ENCODE peak calls at places on chromosomes 4 and X, in nine cellular contexts. C is Right ventricle myocardium inferior; E is activated naive CD4-positive, alpha-beta T cell treated with anti-CD3 and anti-CD28 coated beads, Interleukin-2, amount 50 U/mL, for 72 hours; J is T-helper 17 cell; M is pancreas; Z is lower lobe of right lung; S is right lobe of liver; V is natural killer cell; W is heart right ventricle. I is an unnamed sample.

GRCh38 chr4:47106561-47106960 is 75.2 kb downstream of the GABRB1 start:
- ATAC-seq in C (no peak), E (no peak), J (no peak), M (no peak), Z (no peak), S (no peak), V (no peak), W (no peak), I (no peak)

GRCh38 chr4:1290165-1290977 is 680 bp downstream of the MAEA start:
- ATAC-seq in C (no peak), E (no peak), J (no peak), M (peak; percentile 23), Z (peak; percentile 2), S (no peak), V (no peak), W (no peak), I (no peak)

GRCh38 chr4:117429061-117429460 is 343.7 kb upstream of the TRAM1L1 start:
- ATAC-seq in C (no peak), E (no peak), J (no peak), M (no peak), Z (peak; percentile 38), S (peak; percentile 10), V (no peak), W (no peak), I (no peak)

GRCh38 chrX:32847921-32848320 is 363.4 kb downstream of the DMD start:
- ATAC-seq in C (no peak), E (no peak), J (no peak), M (no peak), Z (no peak), S (no peak), V (no peak), W (no peak), I (no peak)

GRCh38 chr4:176671532-176671931 is 121.2 kb downstream of the VEGFC start:
- ATAC-seq in C (peak; percentile 84), E (no peak), J (no peak), M (no peak), Z (peak; percentile 53), S (no peak), V (no peak), W (peak; percentile 82), I (no peak)

GRCh38 chr4:24912252-24913098 is at the start of gene CCDC149:
- ATAC-seq in C (peak; percentile 87), E (peak; percentile 67), J (no peak), M (peak; percentile 96), Z (peak; percentile 95), S (peak; percentile 98), V (peak; percentile 55), W (peak; percentile 87), I (no peak)

GRCh38 chrX:102650903-102651241 is 411 bp upstream of the GPRASP1 start:
- ATAC-seq in C (peak; percentile 3), E (no peak), J (no peak), M (no peak), Z (peak; percentile 30), S (no peak), V (peak; percentile 36), W (peak; percentile 39), I (peak; percentile 17)

GRCh38 chr4:44532851-44533250 is 84.2 kb upstream of the KCTD8 start:
- ATAC-seq in C (no peak), E (no peak), J (no peak), M (no peak), Z (no peak), S (no peak), V (no peak), W (no peak), I (no peak)

GRCh38 chr4:185912779-185913178 is 100.8 kb upstream of the SORBS2 start:
- ATAC-seq in C (no peak), E (no peak), J (no peak), M (no peak), Z (no peak), S (no peak), V (no peak), W (no peak), I (no peak)

GRCh38 chr4:152735302-152735917 is 44.1 kb downstream of the TIGD4 start:
- ATAC-seq in C (no peak), E (no peak), J (peak; percentile 56), M (peak; percentile 56), Z (no peak), S (peak; percentile 63), V (peak; percentile 45), W (no peak), I (no peak)

GRCh38 chr4:78477276-78477675 is 74.3 kb upstream of the ANXA3 start:
- ATAC-seq in C (no peak), E (no peak), J (no peak), M (no peak), Z (no peak), S (no peak), V (no peak), W (no peak), I (no peak)

GRCh38 chr4:185117300-185117934 is 25.6 kb upstream of the SLC25A4 start:
- ATAC-seq in C (no peak), E (no peak), J (no peak), M (no peak), Z (no peak), S (no peak), V (no peak), W (no peak), I (no peak)

GRCh38 chr4:27001398-27002164 is 140.9 kb downstream of the STIM2 start:
- ATAC-seq in C (no peak), E (no peak), J (peak; percentile 29), M (no peak), Z (no peak), S (no peak), V (no peak), W (no peak), I (no peak)

GRCh38 chrX:74063426-74064155 is 240.4 kb upstream of the ZCCHC13 start:
- ATAC-seq in C (no peak), E (no peak), J (no peak), M (no peak), Z (no peak), S (no peak), V (no peak), W (no peak), I (no peak)

GRCh38 chr4:165631208-165631894 is 241.7 kb upstream of the TLL1 start:
- ATAC-seq in C (peak; percentile 81), E (no peak), J (no peak), M (no peak), Z (peak; percentile 41), S (no peak), V (no peak), W (peak; percentile 46), I (no peak)

GRCh38 chrX:65528705-65529340 is 5.8 kb downstream of the LAS1L start:
- ATAC-seq in C (no peak), E (peak; percentile 30), J (peak; percentile 71), M (peak; percentile 88), Z (peak; percentile 62), S (peak; percentile 73), V (peak; percentile 84), W (peak; percentile 63), I (no peak)

GRCh38 chrX:41352329-41352801 is 18.4 kb downstream of the DDX3X start:
- ATAC-seq in C (no peak), E (no peak), J (peak; percentile 21), M (no peak), Z (no peak), S (no peak), V (no peak), W (no peak), I (no peak)

GRCh38 chr4:76199664-76200211 is 13.9 kb downstream of the SCARB2 start:
- ATAC-seq in C (peak; percentile 35), E (peak; percentile 52), J (peak; percentile 77), M (peak; percentile 51), Z (peak; percentile 22), S (no peak), V (peak; percentile 90), W (peak; percentile 21), I (peak; percentile 30)

GRCh38 chr4:80566203-80566872 is 230.8 kb downstream of the CFAP299 start:
- ATAC-seq in C (no peak), E (no peak), J (no peak), M (no peak), Z (no peak), S (no peak), V (no peak), W (no peak), I (no peak)

GRCh38 chrX:13088155-13088485 is 43.7 kb upstream of the FAM9C start:
- ATAC-seq in C (no peak), E (peak; percentile 1), J (no peak), M (no peak), Z (no peak), S (no peak), V (no peak), W (no peak), I (peak; percentile 6)

GRCh38 chr4:73777612-73778011 is 37.2 kb downstream of the CXCL8 start:
- ATAC-seq in C (peak; percentile 68), E (no peak), J (no peak), M (no peak), Z (no peak), S (no peak), V (no peak), W (no peak), I (no peak)

GRCh38 chrX:64842492-64842891 is 133.8 kb downstream of the ZC4H2 start:
- ATAC-seq in C (no peak), E (peak; percentile 80), J (no peak), M (no peak), Z (no peak), S (no peak), V (no peak), W (no peak), I (no peak)

GRCh38 chrX:367866-368265 is 18.8 kb downstream of the PPP2R3B start:
- ATAC-seq in C (no peak), E (no peak), J (no peak), M (no peak), Z (no peak), S (no peak), V (no peak), W (no peak), I (no peak)

GRCh38 chrX:2774057-2774456 is 22.2 kb downstream of the XG start:
- ATAC-seq in C (no peak), E (no peak), J (no peak), M (no peak), Z (no peak), S (no peak), V (no peak), W (no peak), I (no peak)

GRCh38 chr4:166941629-166942028 is 292.7 kb downstream of the SPOCK3 start:
- ATAC-seq in C (no peak), E (peak; percentile 99), J (no peak), M (no peak), Z (no peak), S (no peak), V (no peak), W (no peak), I (no peak)

GRCh38 chr4:182818926-182819730 is 98.1 kb downstream of the DCTD start:
- ATAC-seq in C (no peak), E (no peak), J (no peak), M (no peak), Z (peak; percentile 45), S (peak; percentile 47), V (no peak), W (no peak), I (no peak)

GRCh38 chr4:145602129-145602760 is 16.9 kb upstream of the MMAA start:
- ATAC-seq in C (no peak), E (no peak), J (no peak), M (no peak), Z (no peak), S (no peak), V (no peak), W (no peak), I (no peak)

GRCh38 chrX:41384041-41384705 is 50.2 kb downstream of the DDX3X start:
- ATAC-seq in C (peak; percentile 91), E (peak; percentile 74), J (peak; percentile 75), M (peak; percentile 88), Z (peak; percentile 94), S (peak; percentile 72), V (peak; percentile 46), W (peak; percentile 95), I (peak; percentile 84)

GRCh38 chrX:9816094-9816700 is 30.0 kb downstream of the SHROOM2 start:
- ATAC-seq in C (no peak), E (no peak), J (no peak), M (no peak), Z (no peak), S (no peak), V (no peak), W (no peak), I (no peak)

GRCh38 chr4:177367336-177367735 is 57.7 kb downstream of the NEIL3 start:
- ATAC-seq in C (no peak), E (peak; percentile 63), J (peak; percentile 48), M (no peak), Z (no peak), S (peak; percentile 74), V (peak; percentile 53), W (no peak), I (no peak)

GRCh38 chr4:1521821-1522361 is 115.6 kb upstream of the NKX1-1 start:
- ATAC-seq in C (no peak), E (no peak), J (no peak), M (no peak), Z (no peak), S (no peak), V (no peak), W (no peak), I (no peak)